ENCODE peak calls at places on chromosome 3, in five cellular contexts. E, A, B, V and U are unnamed samples.

GRCh38 chr3:130925628-130926027 is 31.7 kb downstream of the ATP2C1 start:
- DNase-seq in E (no peak), A (no peak), B (peak; percentile 35), V (no peak), U (no peak)

GRCh38 chr3:55648591-55649318 is 161.6 kb upstream of the WNT5A start:
- DNase-seq in E (no peak), A (no peak), B (no peak), V (no peak), U (no peak)

GRCh38 chr3:20130122-20130521 is 55.9 kb downstream of the SGO1 start:
- DNase-seq in E (no peak), A (no peak), B (no peak), V (no peak), U (no peak)

GRCh38 chr3:195178124-195178910 is 92.6 kb downstream of the XXYLT1 start:
- DNase-seq in E (no peak), A (no peak), B (no peak), V (no peak), U (no peak)

GRCh38 chr3:112293368-112294321 is at the start of gene SLC9C1:
- DNase-seq in E (peak; percentile 48), A (no peak), B (peak; percentile 71), V (no peak), U (peak; percentile 45)

GRCh38 chr3:150673966-150674365 is 29.8 kb downstream of the ERICH6 start:
- DNase-seq in E (no peak), A (no peak), B (peak; percentile 10), V (no peak), U (no peak)

GRCh38 chr3:61250784-61251173 is 473 bp downstream of the FHIT start:
- DNase-seq in E (no peak), A (peak; percentile 1), B (peak; percentile 56), V (no peak), U (peak; percentile 8)

GRCh38 chr3:189446959-189447560 is 184.1 kb upstream of the TP63 start:
- DNase-seq in E (no peak), A (no peak), B (no peak), V (no peak), U (no peak)

GRCh38 chr3:68088216-68088615 is 433.8 kb upstream of the SUCLG2 start:
- DNase-seq in E (no peak), A (peak; percentile 22), B (peak; percentile 49), V (peak; percentile 0), U (peak; percentile 3)

GRCh38 chr3:72393455-72393854 is 454.8 kb downstream of the SHQ1 start:
- DNase-seq in E (no peak), A (no peak), B (no peak), V (no peak), U (no peak)

GRCh38 chr3:56591256-56591655 is 34.3 kb downstream of the CCDC66 start:
- DNase-seq in E (no peak), A (no peak), B (no peak), V (no peak), U (no peak)

GRCh38 chr3:143171141-143171651 is 51.6 kb downstream of the CHST2 start:
- DNase-seq in E (no peak), A (no peak), B (no peak), V (no peak), U (peak; percentile 32)

GRCh38 chr3:132210476-132211346 is 106.5 kb upstream of the ACP3 start:
- DNase-seq in E (peak; percentile 53), A (no peak), B (peak; percentile 19), V (no peak), U (no peak)

GRCh38 chr3:177071496-177072156 is 125.7 kb downstream of the TBL1XR1 start:
- DNase-seq in E (no peak), A (no peak), B (no peak), V (no peak), U (no peak)

GRCh38 chr3:119597548-119598288 is at the start of gene PLA1A:
- DNase-seq in E (no peak), A (no peak), B (peak; percentile 15), V (no peak), U (no peak)

GRCh38 chr3:71050521-71051258 is 532.8 kb downstream of the FOXP1 start:
- DNase-seq in E (no peak), A (no peak), B (no peak), V (no peak), U (peak; percentile 48)

GRCh38 chr3:78913711-78914110 is 854.1 kb downstream of the ROBO1 start:
- DNase-seq in E (no peak), A (no peak), B (no peak), V (no peak), U (no peak)

GRCh38 chr3:137105277-137105977 is 147.6 kb downstream of the IL20RB start:
- DNase-seq in E (peak; percentile 41), A (no peak), B (peak; percentile 54), V (no peak), U (no peak)

GRCh38 chr3:158809642-158810041 is 7.8 kb downstream of the MFSD1 start:
- DNase-seq in E (no peak), A (no peak), B (no peak), V (no peak), U (no peak)

GRCh38 chr3:125965505-125965904 is 3.5 kb upstream of the ROPN1B start:
- DNase-seq in E (no peak), A (no peak), B (no peak), V (no peak), U (no peak)

GRCh38 chr3:66036586-66037061 is 2.1 kb downstream of the MAGI1 start:
- DNase-seq in E (no peak), A (no peak), B (no peak), V (no peak), U (no peak)

GRCh38 chr3:17845026-17845425 is 102.6 kb upstream of the TBC1D5 start:
- DNase-seq in E (no peak), A (no peak), B (no peak), V (no peak), U (no peak)

GRCh38 chr3:16520636-16521579 is 7.4 kb upstream of the RFTN1 start:
- DNase-seq in E (no peak), A (no peak), B (no peak), V (no peak), U (no peak)

GRCh38 chr3:128309026-128309425 is 155.7 kb downstream of the EEFSEC start:
- DNase-seq in E (no peak), A (no peak), B (no peak), V (no peak), U (no peak)

GRCh38 chr3:129665024-129665768 is 58.7 kb upstream of the PLXND1 start:
- DNase-seq in E (no peak), A (no peak), B (peak; percentile 44), V (no peak), U (no peak)

GRCh38 chr3:156471431-156471830 is 83.5 kb downstream of the SSR3 start:
- DNase-seq in E (no peak), A (no peak), B (no peak), V (no peak), U (no peak)

GRCh38 chr3:121660356-121661171 is at the start of gene HCLS1:
- DNase-seq in E (peak; percentile 21), A (peak; percentile 45), B (no peak), V (peak; percentile 35), U (peak; percentile 76)

GRCh38 chr3:55272031-55272645 is 215.0 kb downstream of the WNT5A start:
- DNase-seq in E (no peak), A (no peak), B (no peak), V (no peak), U (no peak)